ENCODE peak calls at places on chromosomes 2 and 18, in eight cellular contexts. U, X, F, Y, E, K, R and H are unnamed samples.

GRCh38 chr18:29188760-29189159 is 1011.8 kb upstream of the CDH2 start:
- DNase-seq in K (no peak), E (no peak), F (peak), U (no peak), R (no peak), X (peak), Y (no peak), H (no peak)

GRCh38 chr2:26597197-26597596 is 44.0 kb downstream of the CIB4 start:
- DNase-seq in R (no peak), U (no peak), X (peak), E (no peak), F (no peak), K (no peak), Y (no peak), H (no peak)

GRCh38 chr2:144230452-144231085 is 289.4 kb downstream of the ZEB2 start:
- DNase-seq in X (peak), R (no peak), K (no peak), U (no peak), Y (no peak), E (no peak), F (peak), H (no peak)

GRCh38 chr18:73923866-73924265 is 223.8 kb downstream of the FBXO15 start:
- DNase-seq in K (no peak), F (no peak), X (no peak), Y (no peak), U (no peak), R (no peak), E (no peak), H (no peak)

GRCh38 chr2:7044253-7045250 is 127.3 kb downstream of the RNF144A start:
- DNase-seq in K (peak), R (peak), U (peak), Y (peak), E (peak), F (peak), X (peak), H (peak)

GRCh38 chr2:88897718-88898117 is 206.2 kb downstream of the RPIA start:
- DNase-seq in Y (no peak), X (no peak), E (no peak), U (no peak), K (no peak), F (no peak), R (no peak), H (no peak)

GRCh38 chr2:22981785-22982184 is 403.2 kb upstream of the KLHL29 start:
- DNase-seq in Y (no peak), E (no peak), X (no peak), R (no peak), U (no peak), K (no peak), F (no peak), H (no peak)

GRCh38 chr2:162243305-162243693 is at the start of gene FAP:
- DNase-seq in X (peak), K (no peak), U (no peak), F (peak), Y (no peak), R (peak), E (no peak), H (no peak)

GRCh38 chr18:5542393-5543035 is 1.3 kb downstream of the EPB41L3 start:
- DNase-seq in E (no peak), X (no peak), U (no peak), Y (no peak), F (peak), K (peak), R (peak), H (peak)

GRCh38 chr2:227450921-227451654 is 20.9 kb upstream of the AGFG1 start:
- DNase-seq in E (no peak), Y (no peak), F (peak), K (no peak), X (no peak), U (peak), R (peak), H (no peak)

GRCh38 chr2:29329899-29330298 is 214.7 kb downstream of the CLIP4 start:
- DNase-seq in U (no peak), X (no peak), R (no peak), K (no peak), E (no peak), F (no peak), Y (no peak), H (no peak)

GRCh38 chr2:229265727-229266126 is 5.4 kb downstream of the PID1 start:
- DNase-seq in K (no peak), Y (no peak), X (no peak), E (no peak), R (no peak), F (no peak), U (no peak), H (no peak)

GRCh38 chr2:39851251-39851650 is 72.2 kb upstream of the THUMPD2 start:
- DNase-seq in Y (no peak), X (no peak), K (no peak), R (no peak), E (no peak), U (no peak), F (no peak), H (no peak)

GRCh38 chr2:128444044-128444771 is 125.5 kb upstream of the HS6ST1 start:
- DNase-seq in R (no peak), U (no peak), X (no peak), Y (no peak), K (peak), E (no peak), F (no peak), H (peak)

GRCh38 chr2:101665312-101665711 is 32.2 kb upstream of the MAP4K4 start:
- DNase-seq in R (no peak), Y (no peak), K (no peak), U (no peak), E (no peak), F (no peak), X (no peak), H (no peak)

GRCh38 chr2:187815113-187815512 is 260.9 kb upstream of the TFPI start:
- DNase-seq in K (no peak), E (no peak), U (no peak), R (no peak), Y (no peak), X (no peak), F (no peak), H (no peak)

GRCh38 chr2:187825108-187825507 is 270.9 kb upstream of the TFPI start:
- DNase-seq in Y (no peak), R (no peak), E (no peak), U (no peak), F (no peak), X (no peak), K (no peak), H (no peak)

GRCh38 chr2:187819624-187820023 is 265.4 kb upstream of the TFPI start:
- DNase-seq in U (no peak), K (no peak), Y (no peak), F (no peak), E (no peak), X (no peak), R (no peak), H (no peak)
- TF ChIP-seq CTCF in U (no peak), K (no peak), Y (no peak), F (no peak), E (no peak), X (no peak), R (no peak), H (no peak)

GRCh38 chr2:52974127-52974526 is 793.5 kb upstream of the CHAC2 start:
- DNase-seq in E (no peak), U (no peak), Y (no peak), R (no peak), K (no peak), F (no peak), X (no peak), H (no peak)

GRCh38 chr2:52976132-52976949 is 791.3 kb upstream of the CHAC2 start:
- DNase-seq in E (peak), Y (no peak), R (peak), K (no peak), U (peak), F (peak), X (peak), H (no peak)
- TF ChIP-seq CTCF in E (peak), Y (no peak), R (peak), K (peak), U (peak), F (peak), X (peak), H (peak)

GRCh38 chr2:69545477-69545932 is 98.0 kb downstream of the AAK1 start:
- DNase-seq in R (no peak), F (peak), U (no peak), X (no peak), K (no peak), E (no peak), Y (no peak), H (no peak)
- TF ChIP-seq CTCF in R (no peak), F (no peak), U (no peak), X (no peak), K (no peak), E (no peak), Y (no peak), H (no peak)

DNA sequence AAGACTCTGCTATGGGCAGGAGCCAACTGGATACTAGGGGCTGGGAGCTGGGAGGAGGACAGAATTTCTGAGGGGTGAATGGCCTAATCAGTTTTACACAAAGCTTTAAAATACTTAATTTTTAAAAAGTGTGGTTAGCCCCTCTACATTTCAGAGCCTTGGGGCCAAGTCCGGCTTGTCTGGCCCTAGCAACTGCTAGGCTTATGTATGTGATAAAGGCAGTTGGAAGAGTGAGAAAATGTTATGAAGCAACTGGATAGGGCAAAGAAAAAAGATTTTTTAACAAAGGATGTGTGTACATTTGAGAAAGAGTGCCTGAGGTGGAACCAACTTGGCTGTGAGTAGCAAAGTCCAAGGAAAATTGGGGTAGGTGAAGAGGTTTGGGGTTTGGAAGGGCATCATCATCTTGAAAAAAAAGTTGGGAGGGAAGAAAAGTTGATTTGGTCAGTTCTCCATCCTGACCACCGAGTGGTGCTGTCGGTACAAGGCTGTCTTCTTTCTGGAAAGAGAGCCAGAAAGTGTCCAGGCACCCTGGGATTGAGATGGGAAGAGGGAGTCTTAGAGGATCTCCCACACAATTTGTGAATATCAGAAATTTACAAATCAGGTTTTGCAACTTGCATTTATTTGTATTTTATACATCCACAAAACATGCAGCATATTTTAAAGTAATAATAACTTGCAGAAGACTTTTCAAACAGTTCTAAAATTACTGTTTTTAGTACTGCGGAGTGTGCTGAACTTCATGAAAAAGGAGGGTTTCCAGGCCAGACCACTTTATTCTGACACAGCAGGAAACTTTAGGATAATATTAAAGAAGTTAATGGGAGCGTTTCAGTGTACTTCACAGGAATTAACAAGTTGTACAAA is 10.5 kb upstream of the CDK15 start:
- DNase-seq in K (no peak), U (peak), E (peak), R (peak), X (peak), F (peak), Y (no peak), H (no peak)
- TF ChIP-seq CTCF in K (peak), U (peak), E (peak), R (peak), X (peak), F (peak), Y (peak), H (peak)

GRCh38 chr2:222334914-222335313 is 36.1 kb upstream of the PAX3 start:
- DNase-seq in X (no peak), R (no peak), E (no peak), F (no peak), Y (no peak), U (no peak), K (no peak), H (no peak)

GRCh38 chr2:222338374-222338773 is 39.6 kb upstream of the PAX3 start:
- DNase-seq in X (no peak), F (no peak), U (no peak), K (no peak), E (no peak), Y (no peak), R (no peak), H (no peak)

GRCh38 chr2:222333397-222333796 is 34.6 kb upstream of the PAX3 start:
- DNase-seq in E (no peak), X (no peak), Y (no peak), R (no peak), U (no peak), F (no peak), K (no peak), H (no peak)

GRCh38 chr2:222336931-222337330 is 38.1 kb upstream of the PAX3 start:
- DNase-seq in E (no peak), R (no peak), X (no peak), K (no peak), Y (no peak), F (no peak), U (no peak), H (no peak)

DNA sequence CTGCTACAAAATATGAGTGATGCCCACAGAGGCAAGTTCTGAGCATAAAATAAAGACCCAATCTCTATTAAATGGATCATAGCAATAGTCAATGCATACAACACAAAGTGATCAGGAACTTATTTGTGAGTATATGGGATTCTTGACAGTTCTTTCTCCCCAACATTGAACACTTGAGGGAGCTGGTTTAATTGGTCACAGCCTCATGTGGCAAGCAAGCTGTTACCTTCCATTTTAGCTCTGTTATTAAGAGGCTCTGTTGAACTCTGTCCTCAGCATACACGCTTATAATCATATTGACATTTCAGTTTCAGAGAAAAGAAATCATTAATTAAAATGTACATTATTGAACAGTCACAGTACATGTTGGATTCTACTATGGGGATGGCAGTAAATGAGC is 37.6 kb upstream of the PAX3 start:
- DNase-seq in F (no peak), R (no peak), E (no peak), U (no peak), X (peak), K (no peak), Y (no peak), H (no peak)
- TF ChIP-seq CTCF in F (no peak), R (no peak), E (no peak), U (no peak), X (no peak), K (no peak), Y (no peak), H (no peak)

GRCh38 chr2:235497096-235497495 is 3.3 kb downstream of the AGAP1 start:
- DNase-seq in Y (no peak), F (no peak), R (no peak), K (no peak), E (no peak), X (no peak), U (no peak), H (no peak)

GRCh38 chr2:235499306-235499812 is 5.5 kb downstream of the AGAP1 start:
- DNase-seq in R (no peak), K (no peak), X (no peak), F (no peak), U (no peak), Y (no peak), E (no peak), H (no peak)

GRCh38 chr2:235500761-235501662 is 7.2 kb downstream of the AGAP1 start:
- DNase-seq in U (peak), Y (no peak), K (no peak), R (no peak), X (peak), F (peak), E (no peak), H (no peak)

GRCh38 chr2:235500110-235500760 is 6.4 kb downstream of the AGAP1 start:
- DNase-seq in K (no peak), X (no peak), Y (no peak), R (no peak), U (no peak), E (no peak), F (no peak), H (no peak)

GRCh38 chr2:235498556-235499305 is 4.9 kb downstream of the AGAP1 start:
- DNase-seq in X (peak), K (no peak), U (no peak), R (no peak), E (no peak), F (peak), Y (no peak), H (no peak)
- TF ChIP-seq CTCF in X (no peak), K (peak), U (peak), R (peak), E (peak), F (peak), Y (no peak), H (no peak)